ENCODE peak calls at places on chromosomes 5 and 9, in seven cellular contexts. Y is midbrain, K is GM19239, X is M059J, H is T follicular helper cell, I is fibroblast of the conjunctiva, C is A549. T is an unnamed sample.

GRCh38 chr5:126054593-126055347 is 368.4 kb upstream of the GRAMD2B start:
- DNase-seq in H (no peak), K (no peak), I (no peak), Y (no peak), C (no peak), X (no peak), T (no peak)

GRCh38 chr5:116908537-116908936 is 333.9 kb upstream of the SEMA6A start:
- DNase-seq in X (no peak), C (no peak), K (no peak), H (no peak), Y (no peak), I (no peak), T (no peak)

GRCh38 chr9:14180077-14180941 is 133.6 kb downstream of the NFIB start:
- DNase-seq in K (no peak), Y (peak; percentile 34), X (no peak), I (no peak), H (no peak), C (no peak), T (no peak)

GRCh38 chr5:14216902-14217301 is 73.8 kb downstream of the TRIO start:
- DNase-seq in C (no peak), Y (no peak), K (no peak), I (no peak), X (no peak), H (no peak), T (no peak)

GRCh38 chr5:40486437-40487270 is 193.1 kb upstream of the PTGER4 start:
- DNase-seq in I (no peak), X (peak; percentile 82), H (peak; percentile 27), Y (peak; percentile 39), K (peak; percentile 12), C (no peak), T (no peak)

GRCh38 chr5:172640822-172641358 is at the start of gene NEURL1B:
- DNase-seq in I (peak; percentile 12), X (peak; percentile 71), Y (peak; percentile 84), C (peak; percentile 86), H (no peak), K (peak; percentile 44), T (peak; percentile 58)

GRCh38 chr9:88809371-88809770 is 181.9 kb upstream of the S1PR3 start:
- DNase-seq in X (peak; percentile 47), K (no peak), Y (no peak), C (no peak), H (no peak), I (no peak), T (no peak)

GRCh38 chr5:94181940-94182339 is 436.5 kb downstream of the KIAA0825 start:
- DNase-seq in C (no peak), Y (no peak), X (no peak), I (no peak), K (no peak), H (no peak), T (no peak)

GRCh38 chr9:118170032-118170955 is 466.1 kb downstream of the TLR4 start:
- DNase-seq in K (no peak), X (peak; percentile 66), C (peak; percentile 21), H (no peak), I (no peak), Y (peak; percentile 85), T (peak; percentile 30)

T was measured in dermis microvascular lymphatic vessel endothelial cell.